ENCODE peak calls at places on chromosomes 4 and X, in eight cellular contexts. One of them, this sample, is unnamed.

GRCh38 chr4:116688536-116688935 is 396.8 kb downstream of the TRAM1L1 start:
- DNase-seq in activated T-helper 1 cell treated with Interleukin-2 at 50 U/mL for 16 hours: no peak
- DNase-seq in stomach: no peak
- DNase-seq in NB4: no peak
- DNase-seq in NCI-H1930: no peak
- DNase-seq in tibial nerve: no peak
- DNase-seq in GM20000: no peak
- DNase-seq in COR-L47: no peak
- DNase-seq in this sample: no peak

GRCh38 chr4:86338989-86339388 is 20.9 kb downstream of the MAPK10 start:
- DNase-seq in activated T-helper 1 cell treated with Interleukin-2 at 50 U/mL for 16 hours: no peak
- DNase-seq in stomach: no peak
- DNase-seq in NB4: no peak
- DNase-seq in NCI-H1930: no peak
- DNase-seq in tibial nerve: no peak
- DNase-seq in GM20000: no peak
- DNase-seq in COR-L47: no peak
- DNase-seq in this sample: no peak

GRCh38 chr4:5703831-5704230 is 4.5 kb downstream of the EVC2 start:
- DNase-seq in activated T-helper 1 cell treated with Interleukin-2 at 50 U/mL for 16 hours: no peak
- DNase-seq in stomach: no peak
- DNase-seq in NB4: no peak
- DNase-seq in NCI-H1930: no peak
- DNase-seq in tibial nerve: no peak
- DNase-seq in GM20000: no peak
- DNase-seq in COR-L47: no peak
- DNase-seq in this sample: no peak

GRCh38 chr4:3210467-3210866 is 38.5 kb upstream of the MSANTD1 start:
- DNase-seq in activated T-helper 1 cell treated with Interleukin-2 at 50 U/mL for 16 hours: no peak
- DNase-seq in stomach: no peak
- DNase-seq in NB4: no peak
- DNase-seq in NCI-H1930: no peak
- DNase-seq in tibial nerve: no peak
- DNase-seq in GM20000: no peak
- DNase-seq in COR-L47: no peak
- DNase-seq in this sample: no peak

GRCh38 chr4:41044791-41045190 is 169.6 kb downstream of the APBB2 start:
- DNase-seq in activated T-helper 1 cell treated with Interleukin-2 at 50 U/mL for 16 hours: no peak
- DNase-seq in stomach: no peak
- DNase-seq in NB4: no peak
- DNase-seq in NCI-H1930: no peak
- DNase-seq in tibial nerve: no peak
- DNase-seq in GM20000: no peak
- DNase-seq in COR-L47: no peak
- DNase-seq in this sample: no peak

GRCh38 chrX:39065051-39065871 is 264.0 kb downstream of the MID1IP1 start:
- DNase-seq in activated T-helper 1 cell treated with Interleukin-2 at 50 U/mL for 16 hours: no peak
- DNase-seq in stomach: no peak
- DNase-seq in NB4: no peak
- DNase-seq in NCI-H1930: no peak
- DNase-seq in tibial nerve: no peak
- DNase-seq in GM20000: no peak
- DNase-seq in COR-L47: peak; percentile 92
- DNase-seq in this sample: peak; percentile 75

GRCh38 chr4:108889696-108890475 is 127.0 kb upstream of the ETNPPL start:
- DNase-seq in activated T-helper 1 cell treated with Interleukin-2 at 50 U/mL for 16 hours: no peak
- DNase-seq in stomach: no peak
- DNase-seq in NB4: no peak
- DNase-seq in NCI-H1930: no peak
- DNase-seq in tibial nerve: no peak
- DNase-seq in GM20000: no peak
- DNase-seq in COR-L47: no peak
- DNase-seq in this sample: no peak

GRCh38 chrX:3191186-3191585 is 149.9 kb downstream of the ARSF start:
- DNase-seq in activated T-helper 1 cell treated with Interleukin-2 at 50 U/mL for 16 hours: no peak
- DNase-seq in stomach: no peak
- DNase-seq in NB4: no peak
- DNase-seq in NCI-H1930: no peak
- DNase-seq in tibial nerve: no peak
- DNase-seq in GM20000: no peak
- DNase-seq in COR-L47: no peak
- DNase-seq in this sample: no peak

GRCh38 chr4:55346851-55347255 is 811 bp downstream of the SRD5A3 start:
- DNase-seq in activated T-helper 1 cell treated with Interleukin-2 at 50 U/mL for 16 hours: no peak
- DNase-seq in stomach: no peak
- DNase-seq in NB4: no peak
- DNase-seq in NCI-H1930: peak; percentile 100
- DNase-seq in tibial nerve: no peak
- DNase-seq in GM20000: peak; percentile 17
- DNase-seq in COR-L47: no peak
- DNase-seq in this sample: no peak

GRCh38 chr4:66639361-66639760 is 905.9 kb downstream of the CENPC start:
- DNase-seq in activated T-helper 1 cell treated with Interleukin-2 at 50 U/mL for 16 hours: no peak
- DNase-seq in stomach: no peak
- DNase-seq in NB4: no peak
- DNase-seq in NCI-H1930: no peak
- DNase-seq in tibial nerve: no peak
- DNase-seq in GM20000: no peak
- DNase-seq in COR-L47: peak; percentile 20
- DNase-seq in this sample: no peak

GRCh38 chr4:118335316-118335715 is 17.5 kb downstream of the PRSS12 start:
- DNase-seq in activated T-helper 1 cell treated with Interleukin-2 at 50 U/mL for 16 hours: no peak
- DNase-seq in stomach: no peak
- DNase-seq in NB4: no peak
- DNase-seq in NCI-H1930: no peak
- DNase-seq in tibial nerve: no peak
- DNase-seq in GM20000: no peak
- DNase-seq in COR-L47: no peak
- DNase-seq in this sample: no peak

This sample was measured in NCI-H748 treated with DMSO at 0.1 percent for 48 hours.